ENCODE peak calls at places on chromosomes 12 and 14, in eight cellular contexts. F is AG04449, C is uterus, A is left ventricle myocardium inferior, N is cardiac muscle cell, G is sigmoid colon, B is WTC11, I is GM23338. R is an unnamed sample.

GRCh38 chr12:131242741-131243496 is 289.2 kb downstream of the ADGRD1 start:
- DNase-seq in F (no peak), C (no peak), A (no peak), N (no peak), G (no peak), B (peak), I (peak), R (no peak)

GRCh38 chr12:14955876-14956811 is 5.3 kb downstream of the ARHGDIB start:
- DNase-seq in F (no peak), C (no peak), A (no peak), N (no peak), G (no peak), B (no peak), I (no peak), R (no peak)

GRCh38 chr14:23217621-23218020 is 20.1 kb upstream of the RNF212B start:
- DNase-seq in F (no peak), C (no peak), A (no peak), N (no peak), G (no peak), B (no peak), I (no peak), R (no peak)

GRCh38 chr12:113197518-113198077 is 12.1 kb downstream of the RITA1 start:
- DNase-seq in F (no peak), C (no peak), A (no peak), N (no peak), G (no peak), B (no peak), I (no peak), R (no peak)

GRCh38 chr12:42262271-42262670 is 24.2 kb upstream of the YAF2 start:
- DNase-seq in F (peak), C (no peak), A (no peak), N (no peak), G (no peak), B (no peak), I (no peak), R (no peak)

GRCh38 chr14:101130861-101131260 is 227.3 kb upstream of the RTL1 start:
- DNase-seq in F (no peak), C (no peak), A (no peak), N (no peak), G (no peak), B (no peak), I (no peak), R (no peak)

GRCh38 chr14:63986789-63987533 is 134.2 kb downstream of the SYNE2 start:
- DNase-seq in F (peak), C (no peak), A (no peak), N (no peak), G (no peak), B (no peak), I (no peak), R (no peak)

GRCh38 chr12:26121841-26122680 is 2.8 kb downstream of the BHLHE41 start:
- DNase-seq in F (no peak), C (no peak), A (peak), N (peak), G (no peak), B (peak), I (peak), R (no peak)

GRCh38 chr12:122533841-122534240 is 6.8 kb downstream of the KNTC1 start:
- DNase-seq in F (no peak), C (no peak), A (no peak), N (no peak), G (no peak), B (no peak), I (no peak), R (no peak)

GRCh38 chr12:27865421-27865820 is 85.4 kb upstream of the MANSC4 start:
- DNase-seq in F (peak), C (no peak), A (no peak), N (no peak), G (no peak), B (no peak), I (no peak), R (no peak)

GRCh38 chr14:72104011-72104613 is 171.9 kb downstream of the RGS6 start:
- DNase-seq in F (no peak), C (no peak), A (no peak), N (peak), G (no peak), B (peak), I (peak), R (no peak)

GRCh38 chr12:62793256-62794217 is 141.4 kb downstream of the PPM1H start:
- DNase-seq in F (peak), C (peak), A (peak), N (peak), G (peak), B (peak), I (peak), R (no peak)

GRCh38 chr12:13880613-13881012 is 100.8 kb downstream of the GRIN2B start:
- DNase-seq in F (no peak), C (no peak), A (no peak), N (no peak), G (no peak), B (no peak), I (no peak), R (no peak)

GRCh38 chr12:58148405-58148804 is 207.0 kb downstream of the ATP23 start:
- DNase-seq in F (peak), C (no peak), A (no peak), N (no peak), G (no peak), B (no peak), I (no peak), R (no peak)

GRCh38 chr12:44159211-44159610 is 323.3 kb downstream of the TMEM117 start:
- DNase-seq in F (no peak), C (no peak), A (no peak), N (no peak), G (no peak), B (no peak), I (no peak), R (no peak)

GRCh38 chr14:74979442-74980397 is 23.0 kb upstream of the EIF2B2 start:
- DNase-seq in F (no peak), C (no peak), A (no peak), N (no peak), G (no peak), B (peak), I (peak), R (no peak)

GRCh38 chr14:31286456-31287293 is 79.1 kb upstream of the HECTD1 start:
- DNase-seq in F (no peak), C (no peak), A (no peak), N (peak), G (no peak), B (peak), I (peak), R (no peak)

GRCh38 chr12:3680919-3681594 is 71.9 kb downstream of the CRACR2A start:
- DNase-seq in F (no peak), C (peak), A (peak), N (peak), G (no peak), B (no peak), I (no peak), R (no peak)

GRCh38 chr14:62645649-62646048 is 399.6 kb downstream of the KCNH5 start:
- DNase-seq in F (no peak), C (no peak), A (no peak), N (no peak), G (no peak), B (no peak), I (no peak), R (no peak)

GRCh38 chr12:54411398-54412241 is 7.4 kb downstream of the ITGA5 start:
- DNase-seq in F (peak), C (no peak), A (peak), N (no peak), G (peak), B (peak), I (peak), R (no peak)

GRCh38 chr12:125512541-125513298 is 447.5 kb downstream of the AACS start:
- DNase-seq in F (no peak), C (no peak), A (no peak), N (no peak), G (no peak), B (no peak), I (no peak), R (no peak)

GRCh38 chr14:99562848-99563748 is 40.9 kb downstream of the CCDC85C start:
- DNase-seq in F (no peak), C (peak), A (peak), N (peak), G (peak), B (peak), I (peak), R (no peak)

GRCh38 chr14:43539210-43539609 is 967.9 kb downstream of the FSCB start:
- DNase-seq in F (no peak), C (no peak), A (no peak), N (peak), G (no peak), B (peak), I (peak), R (no peak)

GRCh38 chr12:124125472-124125871 is 152.5 kb downstream of the ZNF664 start:
- DNase-seq in F (no peak), C (no peak), A (no peak), N (no peak), G (no peak), B (no peak), I (no peak), R (no peak)

GRCh38 chr14:101743701-101744100 is 17.8 kb upstream of the PPP2R5C start:
- DNase-seq in F (no peak), C (no peak), A (no peak), N (no peak), G (no peak), B (no peak), I (no peak), R (no peak)

GRCh38 chr12:124551268-124552144 is 15.9 kb downstream of the NCOR2 start:
- DNase-seq in F (no peak), C (peak), A (peak), N (peak), G (peak), B (peak), I (peak), R (no peak)

GRCh38 chr12:32921397-32921796 is 24.8 kb upstream of the PKP2 start:
- DNase-seq in F (no peak), C (no peak), A (no peak), N (no peak), G (no peak), B (no peak), I (no peak), R (no peak)

GRCh38 chr12:107622005-107622404 is 63.6 kb upstream of the PWP1 start:
- DNase-seq in F (no peak), C (no peak), A (no peak), N (no peak), G (no peak), B (peak), I (peak), R (no peak)

GRCh38 chr14:53999061-53999488 is 42.5 kb upstream of the BMP4 start:
- DNase-seq in F (peak), C (no peak), A (no peak), N (peak), G (no peak), B (no peak), I (no peak), R (no peak)

GRCh38 chr14:87250992-87251391 is 742.0 kb downstream of the GALC start:
- DNase-seq in F (no peak), C (no peak), A (no peak), N (no peak), G (no peak), B (no peak), I (no peak), R (no peak)

GRCh38 chr12:122437656-122438121 is 15.2 kb upstream of the CLIP1 start:
- DNase-seq in F (no peak), C (peak), A (peak), N (no peak), G (peak), B (no peak), I (no peak), R (no peak)

GRCh38 chr14:101039755-101040138 is 136.2 kb upstream of the RTL1 start:
- DNase-seq in F (no peak), C (no peak), A (no peak), N (no peak), G (peak), B (no peak), I (no peak), R (peak)

DNA sequence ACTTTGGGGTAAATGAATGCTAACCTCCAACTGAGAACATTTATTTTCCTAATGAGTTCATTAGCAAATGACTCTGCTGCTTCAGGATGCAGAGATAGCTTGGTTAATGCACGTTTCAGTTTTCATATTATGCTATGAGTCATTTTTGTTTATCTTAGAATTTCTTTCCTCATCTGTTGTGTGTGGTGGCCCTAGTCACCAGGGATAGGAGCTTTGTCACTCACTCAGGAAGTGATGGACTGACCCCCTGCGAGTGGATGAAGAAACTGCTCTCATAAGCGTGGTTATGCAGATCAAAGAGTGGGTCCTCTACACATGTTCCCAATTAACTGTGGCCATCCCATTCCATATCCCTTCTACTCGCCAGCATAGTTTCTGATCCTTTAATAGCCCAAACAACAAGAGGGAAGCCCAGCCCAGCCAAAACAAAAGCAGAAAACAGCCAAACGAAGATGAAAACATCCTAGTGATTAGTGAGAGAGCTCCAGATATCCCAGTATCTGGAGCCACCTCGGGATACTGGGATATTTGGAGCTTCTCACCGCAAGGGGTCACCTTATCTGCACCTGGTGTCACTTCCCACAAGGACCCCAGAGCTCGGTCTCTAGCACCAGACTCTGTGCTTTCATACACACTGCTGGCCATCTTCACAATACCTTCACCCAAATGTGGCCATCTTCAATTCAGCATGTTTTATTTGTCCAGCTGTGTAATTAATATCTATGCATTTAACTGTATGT is 8.6 kb downstream of the TC2N start:
- DNase-seq in F (no peak), C (no peak), A (no peak), N (no peak), G (no peak), B (no peak), I (peak), R (no peak)
- TF ChIP-seq CTCF in F (no peak), C (no peak), A (no peak), N (no peak), G (no peak), B (no peak), I (no peak), R (peak)

DNA sequence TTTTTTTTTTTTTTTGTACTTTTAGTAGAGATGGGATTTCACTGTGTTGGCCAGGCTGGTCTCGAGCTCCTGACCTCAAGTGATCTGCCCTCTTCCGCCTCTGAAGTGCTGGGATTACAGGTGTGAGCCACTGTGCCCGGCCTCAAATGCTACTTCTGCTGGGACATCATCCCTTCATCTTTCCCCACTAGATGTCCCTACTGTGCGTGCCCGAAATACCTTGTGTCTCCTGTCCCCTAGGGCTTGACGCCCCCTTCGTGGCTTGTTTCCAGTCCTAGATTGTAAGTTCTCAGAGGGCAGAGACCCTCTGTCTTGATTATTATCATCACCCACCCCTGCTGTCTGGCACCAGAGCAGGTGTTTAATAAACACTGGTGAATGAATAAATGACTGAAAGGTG is 14.9 kb downstream of the CCDC63 start:
- DNase-seq in F (no peak), C (no peak), A (no peak), N (no peak), G (no peak), B (peak), I (peak), R (no peak)
- TF ChIP-seq CTCF in F (no peak), C (no peak), A (peak), N (no peak), G (no peak), B (no peak), I (peak), R (no peak)

DNA sequence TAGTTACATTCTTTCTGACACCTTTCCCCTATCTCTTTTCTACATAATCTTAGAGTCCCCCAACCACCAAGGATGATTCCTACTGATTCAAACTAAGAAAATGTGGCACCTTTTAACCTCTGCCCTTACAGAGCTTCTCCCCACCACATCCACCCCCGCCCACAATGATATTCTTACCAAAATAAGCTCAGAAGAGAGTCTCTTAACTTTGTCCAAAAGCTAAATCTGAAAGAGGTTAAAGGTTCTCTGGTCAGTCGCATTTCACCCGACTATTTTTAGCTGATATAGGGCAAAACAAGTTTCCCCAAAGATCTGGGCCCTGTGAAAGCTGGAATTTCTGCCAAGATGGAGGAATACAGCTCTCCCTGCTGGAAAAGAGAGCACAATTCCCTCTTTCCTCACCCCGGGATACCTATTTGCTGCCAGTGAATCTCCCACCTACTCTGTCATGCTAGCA is 128.6 kb downstream of the ZFP36L1 start:
- DNase-seq in F (no peak), C (no peak), A (no peak), N (no peak), G (no peak), B (no peak), I (no peak), R (no peak)
- TF ChIP-seq CTCF in F (no peak), C (no peak), A (no peak), N (no peak), G (no peak), B (no peak), I (peak), R (peak)

GRCh38 chr12:12608557-12608957 is 3.1 kb upstream of the CREBL2 start:
- DNase-seq in F (no peak), C (no peak), A (no peak), N (no peak), G (no peak), B (no peak), I (no peak), R (no peak)
- TF ChIP-seq CTCF in F (no peak), C (no peak), A (no peak), N (no peak), G (no peak), B (no peak), I (peak), R (peak)

GRCh38 chr14:70622111-70622712 is 19.5 kb upstream of the TTC9 start:
- DNase-seq in F (no peak), C (no peak), A (no peak), N (peak), G (no peak), B (peak), I (peak), R (no peak)
- TF ChIP-seq CTCF in F (peak), C (peak), A (peak), N (peak), G (no peak), B (peak), I (peak), R (peak)

GRCh38 chr12:100399095-100399494 is 42.2 kb downstream of the SLC17A8 start:
- DNase-seq in F (no peak), C (no peak), A (no peak), N (no peak), G (no peak), B (no peak), I (no peak), R (no peak)

GRCh38 chr12:100401660-100402059 is 44.8 kb downstream of the SLC17A8 start:
- DNase-seq in F (peak), C (no peak), A (no peak), N (no peak), G (no peak), B (no peak), I (no peak), R (no peak)

GRCh38 chr12:100403446-100403845 is 46.6 kb downstream of the SLC17A8 start:
- DNase-seq in F (no peak), C (no peak), A (no peak), N (no peak), G (no peak), B (no peak), I (no peak), R (no peak)

DNA sequence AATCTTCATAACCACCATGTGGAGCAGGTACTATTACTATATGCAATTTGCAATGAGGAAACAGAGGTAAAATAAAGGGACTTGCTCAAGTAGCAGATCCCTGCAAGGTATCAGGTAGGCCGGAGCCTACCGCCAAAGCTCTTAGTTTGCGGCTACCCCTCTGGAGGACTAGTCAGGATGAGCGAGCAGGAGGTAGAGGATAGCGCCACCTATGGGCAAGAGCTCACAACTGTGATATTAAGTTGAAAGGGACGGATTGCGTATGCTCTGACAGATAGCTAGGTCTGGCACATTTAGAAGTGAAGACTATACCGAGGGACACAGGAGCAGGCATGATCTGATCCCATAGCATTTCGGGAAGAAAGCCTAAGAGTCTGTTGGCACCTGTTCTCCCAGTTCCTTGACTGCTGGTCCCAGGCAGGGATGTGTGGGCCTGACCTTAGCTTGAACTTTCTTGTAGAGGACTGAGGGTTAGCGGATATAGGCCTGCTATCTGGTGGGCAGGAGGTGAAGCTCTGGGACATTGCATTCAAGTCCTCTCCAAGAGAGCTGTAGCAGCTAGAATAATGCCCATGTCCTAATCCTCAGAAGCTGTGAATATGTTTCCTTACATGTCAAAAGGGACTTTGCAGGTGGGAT is 48.0 kb downstream of the SLC17A8 start:
- DNase-seq in F (no peak), C (no peak), A (no peak), N (peak), G (no peak), B (peak), I (peak), R (no peak)
- TF ChIP-seq CTCF in F (peak), C (no peak), A (peak), N (peak), G (no peak), B (peak), I (peak), R (peak)

GRCh38 chr12:105369014-105369413 is 38.5 kb downstream of the C12orf75 start:
- DNase-seq in F (peak), C (no peak), A (no peak), N (no peak), G (no peak), B (no peak), I (no peak), R (no peak)
- TF ChIP-seq CTCF in F (peak), C (no peak), A (no peak), N (no peak), G (no peak), B (no peak), I (no peak), R (peak)